ENCODE peak calls at places on chromosomes 4 and X, in seven cellular contexts. S is HFFc6, C is astrocyte, D is sigmoid colon, A is tibial artery, N is heart left ventricle, E is left ventricle myocardium inferior. W is an unnamed sample.

GRCh38 chr4:150510176-150510875 is 71.6 kb upstream of the MAB21L2 start:
- DNase-seq in S (peak), C (peak), D (no peak), A (no peak), N (no peak), E (no peak), W (peak)

GRCh38 chr4:53147179-53147578 is 218.7 kb downstream of the SCFD2 start:
- DNase-seq in S (no peak), C (no peak), D (no peak), A (no peak), N (no peak), E (no peak), W (no peak)

GRCh38 chr4:176437756-176438155 is 118.0 kb downstream of the SPCS3 start:
- DNase-seq in S (no peak), C (no peak), D (no peak), A (no peak), N (no peak), E (no peak), W (no peak)

GRCh38 chr4:140019619-140020367 is 134.2 kb downstream of the MAML3 start:
- DNase-seq in S (no peak), C (no peak), D (no peak), A (no peak), N (no peak), E (no peak), W (no peak)

GRCh38 chr4:158129649-158130048 is 43.2 kb downstream of the GASK1B start:
- DNase-seq in S (no peak), C (peak), D (no peak), A (no peak), N (no peak), E (no peak), W (no peak)

GRCh38 chrX:152905081-152905420 is 7.2 kb downstream of the ZNF185 start:
- DNase-seq in S (no peak), C (no peak), D (no peak), A (no peak), N (no peak), E (no peak), W (no peak)

GRCh38 chrX:17525762-17526555 is 151.0 kb downstream of the NHS start:
- DNase-seq in S (no peak), C (peak), D (no peak), A (no peak), N (no peak), E (no peak), W (peak)

GRCh38 chr4:114613579-114613978 is 15.0 kb downstream of the UGT8 start:
- DNase-seq in S (no peak), C (no peak), D (no peak), A (no peak), N (no peak), E (no peak), W (no peak)

GRCh38 chr4:4574792-4575191 is 32.9 kb upstream of the STX18 start:
- DNase-seq in S (peak), C (peak), D (no peak), A (no peak), N (peak), E (peak), W (no peak)

GRCh38 chrX:19372170-19373033 is 28.7 kb downstream of the PDHA1 start:
- DNase-seq in S (peak), C (peak), D (peak), A (peak), N (peak), E (peak), W (peak)

GRCh38 chrX:17038681-17039161 is 92.3 kb downstream of the REPS2 start:
- DNase-seq in S (no peak), C (peak), D (peak), A (no peak), N (no peak), E (no peak), W (no peak)

GRCh38 chrX:10041383-10041782 is 74.2 kb downstream of the CLDN34 start:
- DNase-seq in S (no peak), C (peak), D (no peak), A (no peak), N (no peak), E (no peak), W (no peak)

GRCh38 chr4:154959756-154960155 is 178.7 kb downstream of the RBM46 start:
- DNase-seq in S (no peak), C (no peak), D (no peak), A (no peak), N (no peak), E (no peak), W (no peak)

GRCh38 chr4:119626943-119627266 is 1.7 kb downstream of the PDE5A start:
- DNase-seq in S (no peak), C (no peak), D (no peak), A (no peak), N (no peak), E (no peak), W (no peak)
- TF ChIP-seq CTCF in S (no peak), C (no peak), D (no peak), A (no peak), N (no peak), E (no peak), W (no peak)

GRCh38 chr4:2465032-2465431 is 3.9 kb upstream of the RNF4 start:
- DNase-seq in S (no peak), C (no peak), D (no peak), A (no peak), N (no peak), E (no peak), W (no peak)

GRCh38 chr4:2459589-2460349 is 9.1 kb upstream of the RNF4 start:
- DNase-seq in S (no peak), C (no peak), D (no peak), A (no peak), N (no peak), E (no peak), W (no peak)

GRCh38 chr4:2461246-2461960 is 7.5 kb upstream of the RNF4 start:
- DNase-seq in S (no peak), C (no peak), D (no peak), A (no peak), N (no peak), E (no peak), W (no peak)

GRCh38 chr4:2462992-2463762 is 5.7 kb upstream of the RNF4 start:
- DNase-seq in S (no peak), C (no peak), D (no peak), A (no peak), N (no peak), E (no peak), W (no peak)

DNA sequence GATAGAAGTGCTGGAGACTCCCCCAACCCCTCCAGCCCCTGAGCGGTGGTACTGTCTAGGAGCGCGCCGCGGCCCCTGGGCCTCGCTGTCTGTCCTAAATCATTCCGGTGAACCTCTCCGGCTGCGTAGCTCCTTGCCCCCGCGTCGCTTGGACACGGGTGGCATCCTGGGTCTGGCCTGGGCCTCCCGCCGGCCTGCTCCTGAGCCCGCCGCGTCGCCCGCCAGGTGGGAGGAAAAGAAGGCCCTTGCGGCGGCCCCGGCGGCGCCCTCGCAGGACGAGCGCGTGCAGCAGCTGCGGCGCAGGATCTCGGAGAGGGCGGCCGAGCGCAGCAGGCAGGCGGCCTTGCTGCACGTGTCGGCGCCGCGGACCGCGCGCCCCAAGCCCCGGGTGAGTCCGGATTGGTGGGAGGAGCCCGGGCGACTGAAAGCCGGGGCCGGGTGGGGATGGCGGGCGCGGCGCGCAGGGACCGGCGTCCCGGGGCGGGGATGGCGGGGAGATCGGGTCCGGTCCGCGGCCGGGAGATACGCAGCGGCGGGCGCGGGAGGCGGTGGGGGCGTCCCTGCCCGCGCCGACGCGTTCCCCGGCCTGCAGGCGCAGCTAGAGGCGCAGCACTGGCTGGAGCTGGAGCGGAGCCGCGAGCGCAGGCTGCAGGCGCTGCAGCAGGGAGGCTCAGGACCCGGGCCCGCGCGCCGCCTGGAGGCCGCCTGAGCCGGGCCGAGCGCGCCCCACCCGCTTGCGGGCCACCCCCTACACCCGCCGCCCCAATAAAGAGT is 6.5 kb upstream of the RNF4 start:
- DNase-seq in S (peak), C (peak), D (peak), A (peak), N (peak), E (peak), W (peak)
- TF ChIP-seq CTCF in S (peak), C (no peak), D (no peak), A (peak), N (peak), E (peak), W (peak)

DNA sequence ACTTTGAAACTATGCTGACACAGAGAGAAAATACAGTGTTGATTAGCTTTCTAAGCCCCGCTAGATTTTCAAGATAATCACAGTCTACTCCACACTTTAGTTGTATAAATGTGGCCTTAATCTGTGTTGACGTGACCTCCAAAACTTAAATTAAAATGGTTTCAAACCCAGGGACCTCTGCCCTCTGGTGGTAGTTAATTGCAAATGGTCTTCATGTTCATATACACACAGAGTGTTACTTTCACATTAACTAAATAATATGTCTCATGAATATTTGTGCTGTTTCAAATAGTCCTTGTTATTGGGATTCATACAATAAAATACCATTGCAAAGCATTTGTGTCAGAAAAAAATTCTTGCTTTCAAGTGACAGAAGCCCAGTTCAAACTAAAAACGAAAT is 64.3 kb downstream of the TASL start:
- DNase-seq in S (no peak), C (no peak), D (no peak), A (no peak), N (no peak), E (no peak), W (no peak)
- TF ChIP-seq CTCF in S (peak), C (peak), D (no peak), A (no peak), N (no peak), E (peak), W (peak)

DNA sequence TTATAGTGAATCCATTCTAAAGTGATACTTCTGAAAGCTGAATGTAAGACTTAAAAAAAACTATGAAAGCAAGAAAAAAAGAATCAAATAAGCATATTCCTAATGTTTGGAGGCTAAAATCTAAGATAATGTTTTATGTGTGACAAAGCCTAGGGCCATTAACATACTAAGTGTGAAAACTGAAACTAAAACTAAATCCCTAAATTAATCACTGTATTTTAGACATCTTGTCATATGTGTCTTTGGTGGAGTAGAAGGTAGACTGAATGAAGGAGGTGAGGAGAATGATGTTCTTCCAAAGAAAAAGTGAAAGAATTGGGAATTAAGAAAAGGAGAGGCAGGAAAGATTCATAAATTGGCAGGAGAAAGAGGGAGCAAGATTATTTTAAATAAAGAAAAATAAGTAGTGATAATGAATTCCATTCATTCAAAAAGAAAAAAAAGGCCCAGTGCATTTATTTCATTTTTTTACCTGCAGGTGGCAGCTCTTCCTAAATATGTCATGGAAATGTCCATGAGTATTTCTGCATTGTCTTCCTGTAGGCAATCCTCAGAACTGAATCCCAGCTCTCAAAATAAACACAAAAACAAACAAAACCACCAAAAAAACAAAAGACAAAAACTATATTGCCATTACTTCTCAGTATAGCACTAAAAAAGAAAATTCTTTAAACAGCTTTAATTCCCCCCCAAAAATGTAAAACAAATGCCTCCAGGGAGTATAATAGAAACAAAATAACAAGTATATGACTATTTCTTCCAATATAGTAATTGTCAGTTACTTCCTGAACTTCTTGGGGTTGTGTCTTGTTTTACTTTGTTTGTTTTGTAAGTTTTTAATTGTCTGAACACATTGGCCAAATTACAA is 17.0 kb upstream of the AP1AR start:
- DNase-seq in S (peak), C (peak), D (no peak), A (no peak), N (no peak), E (no peak), W (no peak)
- TF ChIP-seq CTCF in S (peak), C (peak), D (peak), A (peak), N (no peak), E (peak), W (peak)

DNA sequence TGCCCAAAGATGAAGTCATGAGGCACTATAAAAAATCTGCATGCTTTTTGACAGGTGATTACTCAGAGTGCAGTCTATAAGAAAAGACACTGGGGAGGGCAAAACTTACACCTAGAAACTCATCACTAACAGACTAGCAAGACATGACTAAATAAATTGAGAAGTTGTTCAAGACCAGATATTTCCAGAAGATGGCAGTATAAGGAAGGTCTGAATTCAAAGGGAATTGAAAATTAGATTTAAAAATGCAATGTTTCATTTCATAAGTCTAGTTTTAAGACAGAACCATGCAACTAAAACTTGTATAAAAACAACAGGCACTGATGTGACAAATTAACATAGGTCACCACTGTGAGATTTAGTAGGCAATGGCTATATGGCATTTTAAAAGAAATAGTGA is 232.5 kb upstream of the POF1B start:
- DNase-seq in S (peak), C (peak), D (no peak), A (no peak), N (no peak), E (no peak), W (no peak)
- TF ChIP-seq CTCF in S (peak), C (no peak), D (no peak), A (no peak), N (peak), E (peak), W (peak)

DNA sequence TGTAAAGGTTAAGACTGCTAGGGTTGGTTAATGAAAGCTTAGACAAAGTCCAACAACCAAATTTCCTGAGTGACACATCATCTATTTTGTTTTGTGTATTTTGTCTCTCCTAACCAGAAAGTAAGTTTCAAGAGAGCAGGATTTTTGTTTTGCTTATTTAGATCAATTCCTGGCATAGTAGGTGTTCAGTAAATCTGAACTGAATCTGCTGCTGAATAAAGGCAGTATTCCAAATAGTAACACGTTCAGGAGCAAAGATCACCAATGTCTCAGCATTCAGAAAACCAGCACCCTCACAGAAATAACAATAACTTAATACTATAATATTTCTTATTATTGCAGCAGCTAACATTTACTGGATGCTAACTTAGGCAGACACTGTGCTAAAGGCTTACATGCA is 12.2 kb downstream of the FBXW7 start:
- DNase-seq in S (no peak), C (no peak), D (no peak), A (no peak), N (no peak), E (no peak), W (no peak)
- TF ChIP-seq CTCF in S (no peak), C (no peak), D (no peak), A (no peak), N (no peak), E (no peak), W (no peak)

W was measured in AG04450.